ENCODE peak calls at places on chromosome 3, in seven cellular contexts. K is A549, H is iPS DF 19.7, L is nephron progenitor cell, D is dorsolateral prefrontal cortex, Y is GM19239, S is NAMALWA. F is an unnamed sample.

GRCh38 chr3:185995352-185995751 is 57.5 kb upstream of the TRA2B start:
- DNase-seq in L (no peak), H (no peak), D (no peak), K (no peak), S (no peak), Y (no peak), F (peak)

GRCh38 chr3:133864616-133865015 is 31.1 kb downstream of the RAB6B start:
- DNase-seq in H (no peak), K (no peak), D (no peak), Y (no peak), L (no peak), S (no peak), F (no peak)

GRCh38 chr3:30610702-30611410 is 4.5 kb downstream of the TGFBR2 start:
- DNase-seq in Y (no peak), H (no peak), L (no peak), K (no peak), S (peak), D (no peak), F (no peak)

GRCh38 chr3:45145681-45146614 is at the start of gene CDCP1:
- DNase-seq in H (no peak), S (no peak), L (peak), K (peak), Y (no peak), D (no peak), F (no peak)

GRCh38 chr3:52237006-52237658 is 1.8 kb downstream of the TWF2 start:
- DNase-seq in D (no peak), H (no peak), K (no peak), L (no peak), S (no peak), Y (no peak), F (no peak)

GRCh38 chr3:129304553-129305222 is 26.0 kb downstream of the HMCES start:
- DNase-seq in H (no peak), L (no peak), K (no peak), D (no peak), Y (no peak), S (no peak), F (no peak)

GRCh38 chr3:125684199-125684598 is 88.9 kb upstream of the OSBPL11 start:
- DNase-seq in K (no peak), Y (no peak), H (no peak), L (peak), D (no peak), S (peak), F (no peak)

GRCh38 chr3:78912217-78912616 is 855.6 kb downstream of the ROBO1 start:
- DNase-seq in D (no peak), S (no peak), K (no peak), H (no peak), L (no peak), Y (no peak), F (no peak)

GRCh38 chr3:183906234-183906921 is 21.7 kb upstream of the PARL start:
- DNase-seq in K (no peak), D (no peak), L (no peak), Y (no peak), H (no peak), S (no peak), F (no peak)

GRCh38 chr3:171528102-171528501 is 67.9 kb upstream of the TNIK start:
- DNase-seq in D (no peak), L (no peak), Y (no peak), S (no peak), K (no peak), H (no peak), F (no peak)

GRCh38 chr3:184696643-184697042 is 15.2 kb downstream of the MAGEF1 start:
- DNase-seq in D (no peak), H (no peak), S (no peak), L (no peak), Y (no peak), K (no peak), F (no peak)

GRCh38 chr3:195010551-195011100 is 260.3 kb downstream of the XXYLT1 start:
- DNase-seq in L (no peak), K (no peak), D (no peak), Y (no peak), H (no peak), S (no peak), F (no peak)

GRCh38 chr3:108420926-108421325 is 89.5 kb downstream of the MYH15 start:
- DNase-seq in L (no peak), D (no peak), Y (no peak), S (no peak), K (no peak), H (no peak), F (peak)

GRCh38 chr3:110576962-110577361 is 494.7 kb upstream of the NECTIN3 start:
- DNase-seq in S (no peak), D (no peak), Y (no peak), H (peak), L (no peak), K (peak), F (peak)

GRCh38 chr3:153096611-153097200 is 65.3 kb upstream of the RAP2B start:
- DNase-seq in H (no peak), S (no peak), Y (no peak), D (no peak), K (no peak), L (no peak), F (no peak)

GRCh38 chr3:197899833-197900478 is 50.0 kb upstream of the RPL35A start:
- DNase-seq in K (no peak), D (no peak), H (no peak), L (no peak), S (no peak), Y (no peak), F (no peak)

F was measured in AG04449.